ENCODE peak calls at places on chromosomes 1 and 21, in seven cellular contexts. W, P, U, K, S, J and M are unnamed samples.

GRCh38 chr1:184941094-184941733 is 33.1 kb downstream of the NIBAN1 start:
- DNase-seq in J (no peak), K (no peak), U (no peak), S (no peak), W (no peak), P (no peak), M (no peak)

GRCh38 chr1:110677016-110677415 is 2.3 kb upstream of the KCNA3 start:
- DNase-seq in P (no peak), U (no peak), S (no peak), J (no peak), K (no peak), W (no peak), M (no peak)

GRCh38 chr1:246566808-246567154 is 525 bp downstream of the CNST start:
- DNase-seq in W (no peak), K (peak), J (no peak), U (no peak), P (no peak), S (no peak), M (no peak)

GRCh38 chr1:3625151-3625907 is 514 bp downstream of the TPRG1L start:
- DNase-seq in K (peak), W (no peak), U (peak), J (no peak), S (no peak), P (no peak), M (peak)

GRCh38 chr1:184407816-184408510 is 21.1 kb downstream of the C1orf21 start:
- DNase-seq in K (no peak), S (no peak), J (no peak), W (no peak), P (no peak), U (no peak), M (no peak)

GRCh38 chr21:45012661-45013270 is 61.6 kb upstream of the ADARB1 start:
- DNase-seq in K (no peak), P (peak), S (peak), U (no peak), W (peak), J (no peak), M (no peak)

GRCh38 chr21:46363698-46364097 is 39.7 kb downstream of the PCNT start:
- DNase-seq in W (no peak), U (no peak), P (no peak), K (no peak), J (no peak), S (no peak), M (no peak)

GRCh38 chr1:225474439-225474985 is 46.7 kb upstream of the LBR start:
- DNase-seq in S (no peak), K (no peak), P (no peak), W (no peak), U (no peak), J (no peak), M (no peak)

GRCh38 chr21:44940116-44940631 is 345 bp downstream of the SLX9 start:
- DNase-seq in U (no peak), S (no peak), P (no peak), W (no peak), K (peak), J (no peak), M (no peak)

GRCh38 chr1:77412069-77412793 is 130.4 kb downstream of the AK5 start:
- DNase-seq in S (no peak), U (no peak), J (no peak), W (no peak), P (no peak), K (no peak), M (no peak)

GRCh38 chr21:36463204-36463603 is 16.7 kb downstream of the CLDN14 start:
- DNase-seq in U (no peak), W (no peak), K (no peak), J (no peak), P (no peak), S (no peak), M (no peak)

GRCh38 chr1:227949954-227950734 is 2.4 kb upstream of the WNT9A start:
- DNase-seq in P (no peak), S (no peak), J (no peak), W (no peak), K (no peak), U (no peak), M (no peak)

GRCh38 chr21:41164981-41165650 is 2.8 kb upstream of the BACE2 start:
- DNase-seq in S (no peak), U (peak), K (no peak), P (no peak), J (no peak), W (no peak), M (no peak)

GRCh38 chr1:18203645-18204044 is 96.0 kb downstream of the IGSF21 start:
- DNase-seq in S (no peak), J (no peak), U (no peak), P (no peak), W (no peak), K (no peak), M (no peak)

GRCh38 chr1:56577859-56578663 is 1.3 kb downstream of the PLPP3 start:
- DNase-seq in P (no peak), J (no peak), S (no peak), W (peak), U (peak), K (no peak), M (peak)

GRCh38 chr1:230824571-230825060 is 43.7 kb downstream of the C1orf198 start:
- DNase-seq in U (no peak), P (no peak), W (no peak), K (no peak), J (no peak), S (no peak), M (no peak)

GRCh38 chr21:46581780-46582307 is 23.0 kb downstream of the S100B start:
- DNase-seq in S (no peak), W (no peak), J (no peak), K (no peak), P (no peak), U (peak), M (no peak)

GRCh38 chr21:41610042-41610839 is 102.3 kb upstream of the TMPRSS2 start:
- DNase-seq in W (peak), K (peak), J (no peak), U (peak), P (peak), S (no peak), M (peak)

GRCh38 chr1:183272390-183272801 is 86.3 kb downstream of the LAMC2 start:
- DNase-seq in U (no peak), W (no peak), P (no peak), S (no peak), K (no peak), J (no peak), M (no peak)

DNA sequence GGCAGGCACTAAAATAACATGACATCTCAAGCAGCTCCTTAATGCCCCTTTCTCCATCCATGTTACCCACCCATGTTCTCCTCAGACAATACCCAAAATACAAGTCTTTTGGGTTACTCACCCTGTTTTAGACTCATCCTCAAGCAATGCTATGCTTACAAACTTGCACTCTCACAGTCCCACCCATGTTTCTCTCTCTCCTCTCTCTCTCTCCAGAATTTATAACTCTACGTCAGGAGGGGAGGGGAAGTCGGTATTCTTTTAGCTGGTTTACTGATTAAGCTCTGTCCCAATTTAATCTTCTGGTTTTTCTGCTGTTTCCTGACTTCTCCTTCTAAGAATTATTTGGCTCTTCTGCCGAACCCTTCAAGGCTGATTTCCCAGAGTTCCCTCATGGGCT is 98.0 kb upstream of the NR5A2 start:
- DNase-seq in K (no peak), W (no peak), U (no peak), J (no peak), S (no peak), P (no peak), M (no peak)
- TF ChIP-seq SP1 in K (no peak), W (no peak), U (no peak), J (no peak), S (no peak), P (no peak), M (no peak)

DNA sequence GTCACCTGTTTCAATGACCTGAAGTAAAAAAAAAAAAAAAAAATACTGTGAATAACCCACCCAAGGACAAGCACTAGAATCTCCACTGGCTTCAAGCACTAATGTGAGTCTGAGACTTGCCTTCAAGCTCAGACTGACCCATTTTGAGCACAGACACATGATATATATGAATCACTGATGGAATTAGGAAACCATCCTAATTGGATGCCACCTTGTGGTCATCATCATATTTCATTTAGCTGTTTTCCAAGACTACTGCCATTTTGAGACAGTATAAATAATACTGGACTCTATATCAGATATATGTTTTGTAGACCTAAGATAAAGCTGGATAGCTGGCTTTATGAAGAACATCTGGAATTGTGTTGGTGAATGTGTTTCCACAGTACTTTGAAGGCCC is 1232.0 kb downstream of the KCNT2 start:
- DNase-seq in U (peak), P (peak), W (no peak), K (peak), S (no peak), J (no peak), M (peak)
- TF ChIP-seq SP1 in U (no peak), P (no peak), W (no peak), K (no peak), S (no peak), J (no peak), M (no peak)

GRCh38 chr1:164895026-164895907 is 336.3 kb downstream of the PBX1 start:
- DNase-seq in W (no peak), J (no peak), S (no peak), K (no peak), U (no peak), P (no peak), M (no peak)

GRCh38 chr1:164886101-164886500 is 327.1 kb downstream of the PBX1 start:
- DNase-seq in S (no peak), J (no peak), U (no peak), K (no peak), W (no peak), P (no peak), M (no peak)

DNA sequence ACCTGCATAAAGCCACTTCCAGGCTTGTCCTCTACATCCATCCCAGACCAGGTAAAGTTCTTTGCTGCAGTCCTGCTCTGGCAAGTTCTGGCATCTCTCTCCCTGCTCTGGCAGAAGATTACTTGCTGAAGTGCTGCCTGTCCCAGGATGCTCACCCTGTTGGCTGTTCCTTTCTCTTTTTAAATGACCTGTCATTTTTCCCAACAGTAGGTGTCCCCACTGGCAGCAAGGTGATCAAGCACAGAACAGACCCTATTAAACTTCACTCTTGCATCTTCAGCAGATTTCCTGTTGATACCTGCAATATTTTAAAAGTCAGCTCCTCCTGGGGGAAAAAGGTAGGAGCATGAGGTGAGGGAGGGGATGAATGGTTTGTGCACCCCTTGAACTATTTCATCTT is 332.6 kb downstream of the PBX1 start:
- DNase-seq in W (no peak), U (no peak), S (no peak), J (no peak), P (no peak), K (peak), M (no peak)
- TF ChIP-seq SP1 in W (no peak), U (no peak), S (no peak), J (no peak), P (no peak), K (no peak), M (no peak)

DNA sequence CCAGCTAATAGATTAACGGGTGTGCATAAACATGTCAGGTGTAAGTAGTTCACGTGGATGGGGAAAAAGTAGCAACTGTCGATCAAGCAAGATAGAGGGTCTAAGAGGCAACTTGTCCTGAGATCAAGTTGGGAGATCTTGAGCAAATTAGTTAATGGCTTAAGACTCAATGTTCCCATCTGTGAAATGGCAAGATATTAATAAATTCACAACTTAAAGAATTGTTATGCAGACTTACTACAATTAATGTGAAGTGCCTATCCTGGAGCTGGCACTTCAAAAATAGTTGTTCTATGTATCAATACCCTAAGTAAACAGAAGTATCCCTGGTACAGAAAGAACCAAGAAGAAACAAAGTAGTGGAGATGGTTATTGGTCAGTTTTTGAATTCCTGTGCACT is 312.4 kb downstream of the ASTN1 start:
- DNase-seq in W (no peak), P (no peak), J (no peak), U (no peak), S (no peak), K (no peak), M (no peak)
- TF ChIP-seq SP1 in W (no peak), P (no peak), J (no peak), U (no peak), S (no peak), K (no peak), M (no peak)

DNA sequence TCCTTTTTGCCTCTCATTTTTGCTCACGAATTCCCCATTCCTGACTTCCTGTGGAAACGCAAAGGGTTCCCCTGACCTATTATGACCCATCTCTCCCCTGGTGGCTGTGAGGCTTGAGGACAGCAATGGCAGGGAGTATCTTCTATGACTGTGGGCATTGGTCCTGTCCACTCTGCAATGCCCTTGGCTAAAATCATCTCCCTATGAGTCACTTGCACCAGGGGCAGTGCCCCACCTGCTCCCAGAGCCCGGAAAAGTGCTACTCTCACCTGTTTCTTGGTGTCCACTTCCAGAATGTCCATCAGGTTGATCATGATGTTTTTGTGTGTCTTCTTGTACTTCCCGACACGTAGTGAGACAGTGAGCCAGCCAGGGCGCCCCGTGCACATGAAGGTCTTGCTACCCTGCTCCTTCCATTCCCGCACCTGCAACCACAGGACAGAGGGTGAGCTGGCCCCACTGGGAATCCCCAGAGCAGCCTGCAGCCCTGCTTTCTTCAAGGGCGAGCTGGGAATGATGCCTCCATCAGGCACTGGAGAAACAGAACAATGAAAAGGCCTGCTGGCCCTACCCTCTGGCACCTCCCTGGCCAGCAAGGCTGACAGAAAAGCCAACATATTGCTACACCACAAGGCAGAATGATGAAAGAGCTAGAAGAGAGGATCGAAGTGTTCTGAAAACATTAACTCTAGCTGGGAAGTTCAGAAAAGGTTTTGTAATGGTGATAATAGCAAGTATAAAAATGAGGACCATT is 3.5 kb downstream of the DHCR24 start:
- DNase-seq in P (no peak), K (no peak), W (no peak), U (peak), J (no peak), S (no peak), M (no peak)
- TF ChIP-seq SP1 in P (no peak), K (no peak), W (no peak), U (no peak), J (no peak), S (no peak), M (no peak)

GRCh38 chr1:83883979-83884378 is 115.0 kb downstream of the TTLL7 start:
- DNase-seq in U (no peak), W (no peak), J (no peak), P (no peak), S (no peak), K (no peak), M (no peak)
- TF ChIP-seq SP1 in U (no peak), W (no peak), J (no peak), P (no peak), S (no peak), K (no peak), M (no peak)

DNA sequence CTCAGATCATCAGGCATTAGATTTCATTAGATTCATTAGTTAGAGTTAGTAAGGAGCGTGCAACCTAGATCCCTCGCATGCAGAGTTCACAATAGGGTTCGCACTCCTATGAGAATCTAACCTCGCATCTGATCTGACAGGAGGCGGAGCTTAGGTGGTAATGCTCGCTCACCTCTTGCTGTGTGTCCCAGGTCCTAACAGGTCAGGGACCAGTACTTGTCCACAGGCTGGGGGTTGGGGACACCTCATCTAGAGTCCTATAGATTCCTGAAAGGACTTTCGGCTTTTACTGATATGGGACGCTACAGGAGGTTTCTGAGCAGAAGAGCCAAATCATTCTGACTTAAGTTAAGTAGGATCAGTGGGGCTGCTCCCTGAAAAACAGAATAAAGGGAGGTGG is 91.4 kb downstream of the AKT3 start:
- DNase-seq in K (no peak), P (no peak), U (no peak), S (no peak), W (no peak), J (no peak), M (no peak)
- TF ChIP-seq SP1 in K (no peak), P (no peak), U (no peak), S (no peak), W (no peak), J (no peak), M (no peak)